ENCODE peak calls at places on chromosomes 3 and 15, in five cellular contexts. D is IMR-90, N is mesenchymal stem cell, K is neuronal stem cell, I is H1. S is an unnamed sample.

GRCh38 chr3:158768881-158769518 is 32.9 kb upstream of the MFSD1 start:
- DNase-seq in N (peak), K (no peak), I (no peak), D (peak), S (peak)

GRCh38 chr3:184568591-184568917 is 7.0 kb downstream of the EPHB3 start:
- DNase-seq in K (no peak), D (no peak), N (no peak), I (no peak), S (no peak)

GRCh38 chr3:110815008-110815583 is 256.5 kb upstream of the NECTIN3 start:
- DNase-seq in I (no peak), K (no peak), D (peak), N (peak), S (no peak)

GRCh38 chr15:81314378-81314777 is 9.6 kb downstream of the STARD5 start:
- DNase-seq in I (no peak), D (no peak), K (no peak), N (no peak), S (no peak)

GRCh38 chr3:123766195-123767019 is 117.7 kb downstream of the MYLK start:
- DNase-seq in N (no peak), K (no peak), D (no peak), I (no peak), S (no peak)

GRCh38 chr3:20326537-20326936 is 140.5 kb upstream of the SGO1 start:
- DNase-seq in K (no peak), N (no peak), I (no peak), D (no peak), S (peak)

GRCh38 chr15:65653341-65653740 is 31.6 kb downstream of the SLC24A1 start:
- DNase-seq in N (peak), I (no peak), K (no peak), D (peak), S (no peak)

GRCh38 chr3:42690191-42690590 is 4.9 kb downstream of the KLHL40 start:
- DNase-seq in N (no peak), D (no peak), K (no peak), I (no peak), S (no peak)

GRCh38 chr3:136753112-136753939 is 1.1 kb upstream of the STAG1 start:
- DNase-seq in N (no peak), K (no peak), I (no peak), D (no peak), S (peak)

GRCh38 chr15:101207867-101208288 is 44.0 kb downstream of the CHSY1 start:
- DNase-seq in I (no peak), N (peak), K (no peak), D (peak), S (peak)

GRCh38 chr15:78000927-78001249 is 76.6 kb downstream of the TBC1D2B start:
- DNase-seq in K (no peak), I (no peak), N (no peak), D (no peak), S (no peak)

GRCh38 chr15:38746211-38746610 is 181.6 kb upstream of the RASGRP1 start:
- DNase-seq in N (no peak), K (no peak), D (no peak), I (no peak), S (no peak)

GRCh38 chr15:73175382-73175781 is 123.1 kb downstream of the NEO1 start:
- DNase-seq in I (no peak), D (no peak), K (no peak), N (no peak), S (no peak)

GRCh38 chr15:42547926-42548257 is 701 bp downstream of the LRRC57 start:
- DNase-seq in N (no peak), D (peak), K (no peak), I (no peak), S (no peak)

GRCh38 chr3:46947981-46948791 is 28.4 kb downstream of the CCDC12 start:
- DNase-seq in N (peak), D (peak), I (no peak), K (no peak), S (peak)

GRCh38 chr15:80174017-80174746 is 21.4 kb downstream of the FAH start:
- DNase-seq in I (no peak), D (peak), K (no peak), N (peak), S (no peak)

GRCh38 chr3:13119471-13120220 is 46.4 kb upstream of the IQSEC1 start:
- DNase-seq in I (no peak), K (no peak), D (no peak), N (no peak), S (no peak)

GRCh38 chr3:63193647-63194046 is 84.5 kb upstream of the SYNPR start:
- DNase-seq in N (no peak), D (no peak), I (no peak), K (peak), S (peak)

GRCh38 chr3:15541371-15541770 is 19.9 kb upstream of the COLQ start:
- DNase-seq in I (no peak), K (no peak), D (no peak), N (no peak), S (no peak)

GRCh38 chr3:37812497-37812896 is 49.2 kb upstream of the CTDSPL start:
- DNase-seq in N (no peak), D (peak), I (no peak), K (no peak), S (no peak)

GRCh38 chr3:12187448-12188327 is 29.0 kb upstream of the TIMP4 start:
- DNase-seq in N (peak), D (peak), K (no peak), I (no peak), S (peak)

GRCh38 chr3:62098646-62099365 is 274.5 kb downstream of the FEZF2 start:
- DNase-seq in D (peak), N (no peak), K (no peak), I (no peak), S (no peak)

GRCh38 chr15:81312790-81313543 is 11.0 kb downstream of the STARD5 start:
- DNase-seq in I (no peak), N (peak), K (no peak), D (peak), S (peak)

GRCh38 chr15:45347989-45348388 is 30.4 kb downstream of the GATM start:
- DNase-seq in K (no peak), I (no peak), D (no peak), N (no peak), S (no peak)

GRCh38 chr15:51681303-51681963 is at the start of gene SCG3:
- DNase-seq in D (peak), I (peak), K (peak), N (peak), S (peak)

GRCh38 chr15:66105286-66105984 is 148.1 kb downstream of the MEGF11 start:
- DNase-seq in I (no peak), N (no peak), D (no peak), K (peak), S (no peak)

GRCh38 chr3:172464306-172464705 is 16.1 kb upstream of the GHSR start:
- DNase-seq in K (no peak), N (no peak), I (no peak), D (no peak), S (no peak)

GRCh38 chr3:46840491-46840890 is 22.8 kb downstream of the MYL3 start:
- DNase-seq in K (no peak), N (no peak), D (no peak), I (no peak), S (no peak)

GRCh38 chr15:95086543-95087252 is 855.3 kb downstream of the MCTP2 start:
- DNase-seq in K (no peak), D (peak), N (peak), I (no peak), S (peak)

GRCh38 chr3:9147215-9147895 is 102.1 kb downstream of the SRGAP3 start:
- DNase-seq in D (no peak), N (no peak), I (no peak), K (no peak), S (peak)

GRCh38 chr15:73922186-73923151 is 3.8 kb upstream of the LOXL1 start:
- DNase-seq in K (no peak), I (no peak), D (peak), N (peak), S (peak)

GRCh38 chr3:43389388-43390254 is 103.3 kb downstream of the SNRK start:
- DNase-seq in N (peak), I (no peak), D (peak), K (no peak), S (no peak)

GRCh38 chr15:48888836-48889235 is 10.9 kb downstream of the EID1 start:
- DNase-seq in I (no peak), K (no peak), N (no peak), D (no peak), S (no peak)
- H3K4me3 ChIP-seq in I (no peak), K (no peak), N (peak), D (no peak), S (no peak)

DNA sequence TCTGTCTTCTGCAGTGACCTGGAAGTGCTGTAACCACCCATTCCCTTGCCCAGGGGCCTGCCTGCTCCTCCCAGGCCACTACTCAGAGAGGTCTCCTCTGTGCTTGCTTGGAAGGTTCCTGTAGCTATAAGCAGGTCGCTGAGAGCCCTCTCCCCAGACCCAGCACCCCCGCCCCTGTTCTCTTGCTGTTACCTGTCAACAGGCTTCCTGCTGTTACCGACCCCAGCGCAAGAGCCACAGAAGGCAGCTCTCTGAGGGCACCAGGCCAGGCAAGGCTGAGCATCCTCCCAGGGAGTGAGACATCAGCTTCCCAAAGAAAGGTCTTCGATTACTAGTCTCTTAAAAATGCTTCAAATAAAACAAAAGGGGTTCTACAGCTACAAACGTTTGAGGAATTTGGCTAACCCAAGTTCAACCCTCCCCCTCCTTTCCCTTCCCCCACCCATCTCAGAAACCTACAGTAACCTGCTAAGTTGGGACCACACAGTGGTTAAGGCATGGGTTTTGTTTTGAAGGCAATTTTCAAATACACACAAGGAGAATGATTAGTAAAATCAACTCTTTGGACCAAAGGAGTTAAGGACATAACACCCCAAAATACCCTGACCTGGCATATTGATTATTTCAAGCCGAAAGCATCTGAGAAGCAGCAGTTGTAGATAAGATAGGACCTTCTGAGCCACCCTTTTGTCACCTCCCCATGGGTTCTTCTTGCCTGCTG is 74.9 kb upstream of the MFGE8 start:
- DNase-seq in D (peak), K (no peak), I (no peak), N (no peak), S (no peak)
- H3K4ac ChIP-seq in D (peak), K (no peak), I (peak), N (no peak), S (peak)

DNA sequence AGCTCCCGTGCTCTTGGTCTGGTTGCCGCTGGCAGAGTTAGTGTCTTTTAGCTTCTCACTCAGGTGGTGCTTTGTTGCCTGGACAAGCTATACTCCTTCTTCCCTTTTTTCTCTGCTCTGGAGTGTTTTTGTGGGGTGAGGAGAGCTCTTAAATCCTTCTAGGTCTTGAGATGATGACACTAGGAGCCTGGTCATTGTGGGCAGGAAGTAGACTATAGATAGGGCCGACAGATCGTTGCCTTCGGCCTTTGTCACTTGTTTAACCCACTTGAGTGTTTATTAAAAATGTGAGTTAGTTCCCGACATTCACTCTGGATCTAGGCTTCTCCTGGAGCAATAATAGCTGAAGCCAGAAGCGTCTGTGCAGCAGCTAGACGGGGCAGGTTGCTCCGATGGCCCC is 93.9 kb downstream of the SLCO3A1 start:
- DNase-seq in D (no peak), I (no peak), N (no peak), K (no peak), S (peak)
- H3K14ac ChIP-seq in D (no peak), I (no peak), N (no peak), K (no peak), S (no peak)

DNA sequence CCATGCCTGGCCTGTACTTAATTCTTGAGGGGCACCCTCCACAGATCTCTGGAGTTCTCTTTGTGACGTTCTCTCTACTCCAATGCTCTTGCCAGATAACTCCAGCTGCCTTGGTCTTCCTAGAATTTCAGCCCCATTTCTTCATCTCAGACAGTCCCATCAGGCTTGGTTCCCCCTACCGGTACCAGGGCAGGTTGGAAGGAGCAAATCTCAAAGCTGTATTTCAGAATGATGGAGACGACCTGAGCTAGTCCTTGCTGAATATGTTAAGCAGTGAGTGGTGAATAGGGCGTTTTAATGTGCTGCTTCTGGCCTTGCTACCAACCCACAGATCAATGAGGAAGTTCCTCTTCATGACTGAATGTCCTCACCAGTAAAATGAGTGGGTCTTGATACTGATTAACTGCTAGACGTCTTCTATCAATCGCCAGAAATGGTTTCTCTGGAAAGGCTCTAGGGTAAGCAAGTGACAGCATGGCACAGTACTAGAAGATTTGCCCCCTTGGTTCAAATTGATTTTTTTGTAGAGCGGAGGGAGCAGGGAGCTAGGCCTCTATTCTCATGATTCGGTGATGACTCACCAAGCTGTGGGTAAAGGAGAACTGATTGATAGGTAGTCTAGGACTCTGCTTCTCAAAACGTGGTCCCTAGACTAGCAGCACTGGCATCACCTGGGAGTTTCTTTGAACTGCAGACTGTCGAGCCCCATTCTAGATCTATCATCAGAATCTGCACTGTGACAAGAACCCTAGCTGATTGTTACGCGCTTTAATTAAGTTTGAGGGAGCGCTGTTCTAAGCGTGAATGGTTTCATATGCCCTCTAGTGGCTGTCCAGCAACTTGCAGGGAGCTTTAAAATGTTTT is 67.8 kb downstream of the UBP1 start:
- DNase-seq in I (no peak), K (peak), N (peak), D (peak), S (peak)
- H3K4me3 ChIP-seq in I (no peak), K (no peak), N (peak), D (no peak), S (no peak)

DNA sequence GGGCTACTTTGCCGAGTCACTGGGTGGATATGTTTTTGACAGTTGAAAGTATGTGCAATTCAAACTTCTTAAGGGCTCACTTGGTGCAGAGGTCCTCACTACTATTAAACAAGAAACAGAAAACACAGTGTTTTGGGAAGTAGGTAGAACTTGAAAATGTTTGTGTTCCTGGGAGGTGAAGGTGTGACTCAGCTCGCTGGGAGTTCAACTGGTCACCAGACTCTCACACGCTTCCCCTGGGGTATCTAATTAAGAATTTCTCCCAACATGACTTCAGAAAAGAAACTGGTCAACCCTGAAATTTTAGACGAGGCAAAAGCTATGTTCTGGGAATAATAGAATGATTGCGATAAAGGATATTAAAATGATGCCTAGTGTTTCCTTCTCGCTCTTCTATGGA is 1039.8 kb upstream of the SEMA6D start:
- DNase-seq in K (no peak), I (no peak), N (no peak), D (no peak), S (no peak)
- H3K4ac ChIP-seq in K (no peak), I (no peak), N (no peak), D (no peak), S (no peak)

GRCh38 chr15:96331141-96331941 is 841 bp downstream of the NR2F2 start:
- DNase-seq in K (peak), D (no peak), N (peak), I (no peak), S (peak)
- H3K14ac ChIP-seq in K (peak), D (peak), N (peak), I (no peak), S (peak)

DNA sequence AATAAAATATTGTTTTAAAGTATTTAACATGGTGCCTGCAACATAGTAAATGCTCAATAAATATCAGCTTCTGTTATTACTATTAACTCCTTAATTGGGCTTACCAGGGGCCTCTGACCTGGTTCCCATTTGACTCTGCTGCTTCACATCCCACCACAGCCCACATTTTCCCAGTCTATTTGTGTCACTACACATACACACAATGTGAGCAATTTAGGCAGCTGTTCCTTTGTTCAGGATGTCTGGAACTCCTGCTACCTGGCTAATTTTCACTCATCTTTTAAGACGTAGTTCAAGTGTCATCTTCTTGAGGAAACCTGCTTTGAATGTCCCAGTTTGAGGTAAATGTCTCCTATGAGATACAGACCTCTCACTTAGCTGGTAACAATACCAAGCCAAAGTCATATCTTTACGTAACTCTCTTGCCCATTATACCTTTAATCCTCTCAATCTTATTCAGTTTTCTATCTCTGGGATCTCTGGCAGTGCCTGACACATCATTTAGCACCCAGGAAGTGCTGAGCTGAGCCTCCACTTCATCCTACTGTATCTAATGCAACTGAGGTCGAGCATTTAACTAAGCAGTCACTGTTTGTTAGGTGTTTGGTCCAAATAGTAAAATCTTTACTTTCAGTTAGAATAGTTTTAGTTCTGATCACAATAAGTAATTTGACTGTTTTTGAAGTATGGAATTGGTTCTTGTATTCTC is 4.5 kb downstream of the TGFBR2 start:
- DNase-seq in K (no peak), N (no peak), D (no peak), I (no peak), S (no peak)
- H3K4me3 ChIP-seq in K (no peak), N (peak), D (no peak), I (no peak), S (no peak)

GRCh38 chr3:191237045-191237882 is 38.2 kb downstream of the OSTN start:
- DNase-seq in I (no peak), D (no peak), N (no peak), K (no peak), S (no peak)
- H3K4ac ChIP-seq in I (no peak), D (peak), N (no peak), K (no peak), S (no peak)

S was measured in trophoblast cell.